ENCODE peak calls at places on chromosomes 1 and 21, in seven cellular contexts. One of them, this sample, is unnamed.

GRCh38 chr1:234609528-234610042 is 393 bp downstream of the IRF2BP2 start:
- DNase-seq in Peyer's patch: no peak
- DNase-seq in tibial nerve: no peak
- DNase-seq in spleen: peak
- DNase-seq in esophagus squamous epithelium: no peak
- DNase-seq in IMR-90: no peak
- DNase-seq in HCT116: no peak
- DNase-seq in this sample: no peak

GRCh38 chr1:93814059-93814794 is 64.8 kb downstream of the DNTTIP2 start:
- DNase-seq in Peyer's patch: peak
- DNase-seq in HCT116: peak
- DNase-seq in IMR-90: peak
- DNase-seq in spleen: no peak
- DNase-seq in tibial nerve: peak
- DNase-seq in esophagus squamous epithelium: no peak
- DNase-seq in this sample: peak

GRCh38 chr1:218673170-218673569 is 328.0 kb downstream of the TGFB2 start:
- DNase-seq in tibial nerve: no peak
- DNase-seq in IMR-90: no peak
- DNase-seq in HCT116: no peak
- DNase-seq in esophagus squamous epithelium: no peak
- DNase-seq in Peyer's patch: no peak
- DNase-seq in spleen: no peak
- DNase-seq in this sample: no peak

GRCh38 chr1:214552174-214552608 is 789 bp upstream of the PTPN14 start:
- DNase-seq in tibial nerve: peak
- DNase-seq in IMR-90: peak
- DNase-seq in HCT116: peak
- DNase-seq in spleen: no peak
- DNase-seq in Peyer's patch: peak
- DNase-seq in esophagus squamous epithelium: no peak
- DNase-seq in this sample: no peak

GRCh38 chr1:91066545-91066944 is 44.7 kb upstream of the ZNF644 start:
- DNase-seq in IMR-90: no peak
- DNase-seq in spleen: no peak
- DNase-seq in tibial nerve: no peak
- DNase-seq in Peyer's patch: no peak
- DNase-seq in esophagus squamous epithelium: no peak
- DNase-seq in HCT116: no peak
- DNase-seq in this sample: no peak

GRCh38 chr1:229378586-229379442 is 36.0 kb upstream of the CCSAP start:
- DNase-seq in esophagus squamous epithelium: no peak
- DNase-seq in Peyer's patch: no peak
- DNase-seq in IMR-90: no peak
- DNase-seq in HCT116: no peak
- DNase-seq in tibial nerve: no peak
- DNase-seq in spleen: no peak
- DNase-seq in this sample: no peak

GRCh38 chr1:244395965-244396364 is 55.7 kb downstream of the ADSS2 start:
- DNase-seq in IMR-90: no peak
- DNase-seq in tibial nerve: no peak
- DNase-seq in spleen: no peak
- DNase-seq in Peyer's patch: no peak
- DNase-seq in esophagus squamous epithelium: no peak
- DNase-seq in HCT116: no peak
- DNase-seq in this sample: no peak

GRCh38 chr1:32626176-32626575 is 24.2 kb downstream of the ZBTB8OS start:
- DNase-seq in HCT116: no peak
- DNase-seq in esophagus squamous epithelium: no peak
- DNase-seq in IMR-90: peak
- DNase-seq in spleen: no peak
- DNase-seq in Peyer's patch: no peak
- DNase-seq in tibial nerve: no peak
- DNase-seq in this sample: no peak

GRCh38 chr1:81899214-81899613 is 98.5 kb downstream of the ADGRL2 start:
- DNase-seq in spleen: no peak
- DNase-seq in Peyer's patch: no peak
- DNase-seq in esophagus squamous epithelium: no peak
- DNase-seq in IMR-90: no peak
- DNase-seq in tibial nerve: no peak
- DNase-seq in HCT116: no peak
- DNase-seq in this sample: no peak

GRCh38 chr21:40067751-40068150 is 200.5 kb downstream of the PCP4 start:
- DNase-seq in Peyer's patch: no peak
- DNase-seq in spleen: no peak
- DNase-seq in IMR-90: no peak
- DNase-seq in tibial nerve: no peak
- DNase-seq in HCT116: no peak
- DNase-seq in esophagus squamous epithelium: no peak
- DNase-seq in this sample: no peak

GRCh38 chr1:109786531-109787021 is 22.9 kb upstream of the EPS8L3 start:
- DNase-seq in IMR-90: no peak
- DNase-seq in spleen: peak
- DNase-seq in tibial nerve: no peak
- DNase-seq in esophagus squamous epithelium: no peak
- DNase-seq in Peyer's patch: no peak
- DNase-seq in HCT116: no peak
- DNase-seq in this sample: no peak

GRCh38 chr1:2783435-2784397 is 17.8 kb downstream of the TTC34 start:
- DNase-seq in Peyer's patch: peak
- DNase-seq in HCT116: no peak
- DNase-seq in tibial nerve: no peak
- DNase-seq in esophagus squamous epithelium: no peak
- DNase-seq in spleen: peak
- DNase-seq in IMR-90: no peak
- DNase-seq in this sample: no peak

GRCh38 chr1:68085752-68086151 is 35.3 kb upstream of the DIRAS3 start:
- DNase-seq in IMR-90: no peak
- DNase-seq in tibial nerve: no peak
- DNase-seq in spleen: no peak
- DNase-seq in HCT116: no peak
- DNase-seq in esophagus squamous epithelium: no peak
- DNase-seq in Peyer's patch: no peak
- DNase-seq in this sample: no peak

GRCh38 chr1:26910343-26911160 is 3.2 kb downstream of the NR0B2 start:
- DNase-seq in spleen: peak
- DNase-seq in esophagus squamous epithelium: no peak
- DNase-seq in IMR-90: no peak
- DNase-seq in Peyer's patch: no peak
- DNase-seq in tibial nerve: no peak
- DNase-seq in HCT116: no peak
- DNase-seq in this sample: no peak
- TF ChIP-seq POLR2A in spleen: no peak
- TF ChIP-seq POLR2A in esophagus squamous epithelium: no peak
- TF ChIP-seq POLR2A in IMR-90: no peak
- TF ChIP-seq POLR2A in Peyer's patch: no peak
- TF ChIP-seq POLR2A in tibial nerve: no peak
- TF ChIP-seq POLR2A in HCT116: no peak
- TF ChIP-seq POLR2A in this sample: no peak

GRCh38 chr1:28886731-28887417 is 27.5 kb upstream of the EPB41 start:
- DNase-seq in tibial nerve: peak
- DNase-seq in HCT116: peak
- DNase-seq in Peyer's patch: peak
- DNase-seq in esophagus squamous epithelium: peak
- DNase-seq in spleen: peak
- DNase-seq in IMR-90: peak
- DNase-seq in this sample: peak
- TF ChIP-seq POLR2A in tibial nerve: no peak
- TF ChIP-seq POLR2A in HCT116: peak
- TF ChIP-seq POLR2A in Peyer's patch: peak
- TF ChIP-seq POLR2A in esophagus squamous epithelium: no peak
- TF ChIP-seq POLR2A in spleen: peak
- TF ChIP-seq POLR2A in IMR-90: no peak
- TF ChIP-seq POLR2A in this sample: peak

GRCh38 chr1:209580577-209580976 is 2.9 kb upstream of the CAMK1G start:
- DNase-seq in tibial nerve: no peak
- DNase-seq in IMR-90: peak
- DNase-seq in Peyer's patch: no peak
- DNase-seq in spleen: no peak
- DNase-seq in HCT116: no peak
- DNase-seq in esophagus squamous epithelium: no peak
- DNase-seq in this sample: no peak
- TF ChIP-seq POLR2A in tibial nerve: no peak
- TF ChIP-seq POLR2A in IMR-90: no peak
- TF ChIP-seq POLR2A in Peyer's patch: no peak
- TF ChIP-seq POLR2A in spleen: no peak
- TF ChIP-seq POLR2A in HCT116: no peak
- TF ChIP-seq POLR2A in esophagus squamous epithelium: no peak
- TF ChIP-seq POLR2A in this sample: no peak

DNA sequence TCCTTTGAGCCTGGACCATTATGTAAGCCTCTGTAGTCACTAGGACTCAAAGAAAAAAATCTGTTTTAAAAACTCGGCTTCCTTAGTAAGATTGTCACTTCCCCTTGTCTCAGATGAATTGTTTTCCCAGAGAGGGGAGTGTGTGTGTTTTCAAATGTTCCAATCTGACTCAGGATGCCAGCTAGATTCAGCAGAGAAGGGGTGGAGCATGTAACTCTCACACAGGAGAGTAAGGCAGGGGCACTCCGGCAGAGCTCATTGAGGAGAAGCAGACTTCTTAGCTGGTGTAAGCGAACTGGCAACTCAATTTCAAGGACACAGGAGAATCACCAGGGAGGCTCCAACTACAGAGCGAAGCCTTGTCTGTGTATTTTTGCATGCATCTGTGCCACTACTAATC is 623.2 kb downstream of the LMO4 start:
- DNase-seq in HCT116: no peak
- DNase-seq in tibial nerve: no peak
- DNase-seq in Peyer's patch: no peak
- DNase-seq in IMR-90: peak
- DNase-seq in esophagus squamous epithelium: no peak
- DNase-seq in spleen: no peak
- DNase-seq in this sample: no peak
- TF ChIP-seq POLR2A in HCT116: no peak
- TF ChIP-seq POLR2A in tibial nerve: no peak
- TF ChIP-seq POLR2A in Peyer's patch: no peak
- TF ChIP-seq POLR2A in IMR-90: no peak
- TF ChIP-seq POLR2A in esophagus squamous epithelium: no peak
- TF ChIP-seq POLR2A in spleen: no peak
- TF ChIP-seq POLR2A in this sample: no peak

GRCh38 chr1:51569284-51570062 is 47.4 kb upstream of the OSBPL9 start:
- DNase-seq in spleen: no peak
- DNase-seq in esophagus squamous epithelium: no peak
- DNase-seq in tibial nerve: no peak
- DNase-seq in Peyer's patch: peak
- DNase-seq in IMR-90: peak
- DNase-seq in HCT116: peak
- DNase-seq in this sample: peak
- TF ChIP-seq POLR2A in spleen: no peak
- TF ChIP-seq POLR2A in esophagus squamous epithelium: no peak
- TF ChIP-seq POLR2A in tibial nerve: no peak
- TF ChIP-seq POLR2A in Peyer's patch: no peak
- TF ChIP-seq POLR2A in IMR-90: no peak
- TF ChIP-seq POLR2A in HCT116: no peak
- TF ChIP-seq POLR2A in this sample: no peak

GRCh38 chr21:45041351-45041805 is 33.0 kb upstream of the ADARB1 start:
- DNase-seq in esophagus squamous epithelium: no peak
- DNase-seq in spleen: peak
- DNase-seq in IMR-90: peak
- DNase-seq in Peyer's patch: peak
- DNase-seq in tibial nerve: peak
- DNase-seq in HCT116: no peak
- DNase-seq in this sample: no peak
- TF ChIP-seq POLR2A in esophagus squamous epithelium: no peak
- TF ChIP-seq POLR2A in spleen: peak
- TF ChIP-seq POLR2A in IMR-90: no peak
- TF ChIP-seq POLR2A in Peyer's patch: no peak
- TF ChIP-seq POLR2A in tibial nerve: no peak
- TF ChIP-seq POLR2A in HCT116: no peak
- TF ChIP-seq POLR2A in this sample: no peak

DNA sequence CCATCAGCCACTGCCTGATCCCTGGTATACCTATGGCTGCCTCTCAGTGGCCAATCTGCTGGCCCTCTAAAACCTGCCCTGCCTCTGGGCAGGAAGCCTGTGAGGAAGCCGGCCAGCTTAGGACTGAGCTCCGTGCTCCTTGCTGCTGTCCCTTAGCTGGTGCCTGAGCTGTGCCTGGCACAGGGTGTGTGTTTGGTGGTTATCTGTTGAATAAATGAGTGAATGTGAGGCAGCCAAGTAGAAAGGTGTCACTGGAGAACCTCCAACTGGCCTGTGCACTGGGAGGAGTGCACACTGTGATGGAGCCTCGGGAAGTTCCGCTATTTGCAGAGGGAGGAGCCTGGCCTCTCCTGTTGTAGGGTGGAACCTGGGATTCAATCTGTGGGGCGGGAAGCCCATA is 63.4 kb upstream of the STUM start:
- DNase-seq in IMR-90: no peak
- DNase-seq in tibial nerve: no peak
- DNase-seq in spleen: no peak
- DNase-seq in HCT116: no peak
- DNase-seq in Peyer's patch: no peak
- DNase-seq in esophagus squamous epithelium: no peak
- DNase-seq in this sample: no peak
- TF ChIP-seq POLR2A in IMR-90: no peak
- TF ChIP-seq POLR2A in tibial nerve: no peak
- TF ChIP-seq POLR2A in spleen: no peak
- TF ChIP-seq POLR2A in HCT116: no peak
- TF ChIP-seq POLR2A in Peyer's patch: no peak
- TF ChIP-seq POLR2A in esophagus squamous epithelium: no peak
- TF ChIP-seq POLR2A in this sample: no peak

GRCh38 chr1:12595839-12596821 is 21.9 kb downstream of the DHRS3 start:
- DNase-seq in Peyer's patch: peak
- DNase-seq in HCT116: no peak
- DNase-seq in IMR-90: peak
- DNase-seq in spleen: peak
- DNase-seq in tibial nerve: peak
- DNase-seq in esophagus squamous epithelium: no peak
- DNase-seq in this sample: peak
- TF ChIP-seq POLR2A in Peyer's patch: no peak
- TF ChIP-seq POLR2A in HCT116: no peak
- TF ChIP-seq POLR2A in IMR-90: peak
- TF ChIP-seq POLR2A in spleen: no peak
- TF ChIP-seq POLR2A in tibial nerve: no peak
- TF ChIP-seq POLR2A in esophagus squamous epithelium: no peak
- TF ChIP-seq POLR2A in this sample: no peak

DNA sequence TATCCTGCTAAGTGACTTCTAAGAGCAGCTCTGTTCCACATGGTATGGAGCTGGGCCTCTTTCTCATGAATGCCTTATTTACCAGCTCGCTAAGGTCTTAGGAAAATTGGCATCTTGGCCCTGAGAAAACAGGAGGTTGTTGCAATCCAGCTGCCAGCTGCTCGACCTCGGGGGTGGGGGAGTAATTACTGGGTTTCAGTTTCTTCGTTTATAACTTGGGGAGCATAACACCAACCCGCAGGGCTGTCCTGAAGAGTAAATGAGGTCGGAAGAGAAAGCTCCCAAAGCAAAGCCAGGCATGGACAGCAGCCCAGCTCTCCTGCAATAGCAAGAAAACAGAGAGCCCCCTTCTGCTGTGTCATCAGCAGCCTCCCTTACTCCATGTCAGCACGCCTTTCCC is 176.3 kb downstream of the AJAP1 start:
- DNase-seq in Peyer's patch: no peak
- DNase-seq in esophagus squamous epithelium: no peak
- DNase-seq in IMR-90: no peak
- DNase-seq in tibial nerve: no peak
- DNase-seq in spleen: no peak
- DNase-seq in HCT116: no peak
- DNase-seq in this sample: no peak
- TF ChIP-seq POLR2A in Peyer's patch: no peak
- TF ChIP-seq POLR2A in esophagus squamous epithelium: no peak
- TF ChIP-seq POLR2A in IMR-90: no peak
- TF ChIP-seq POLR2A in tibial nerve: no peak
- TF ChIP-seq POLR2A in spleen: no peak
- TF ChIP-seq POLR2A in HCT116: no peak
- TF ChIP-seq POLR2A in this sample: no peak

This sample was measured in erythroblast.